ENCODE peak calls at places on chromosomes 2 and 18, in four cellular contexts. K, Z, F and Y are unnamed samples.

GRCh38 chr18:48915621-48916425 is 34.9 kb downstream of the SMAD7 start:
- DNase-seq in K (no peak), Z (no peak), F (no peak), Y (no peak)

GRCh38 chr2:180705122-180705521 is 275.3 kb upstream of the UBE2E3 start:
- DNase-seq in K (no peak), Z (peak), F (no peak), Y (no peak)

GRCh38 chr2:162826901-162827300 is 11.7 kb downstream of the KCNH7 start:
- DNase-seq in K (no peak), Z (no peak), F (no peak), Y (no peak)

GRCh38 chr2:105911425-105911824 is 166.7 kb downstream of the NCK2 start:
- DNase-seq in K (no peak), Z (no peak), F (no peak), Y (no peak)

GRCh38 chr2:23550553-23550952 is 165.6 kb downstream of the KLHL29 start:
- DNase-seq in K (no peak), Z (no peak), F (no peak), Y (no peak)

GRCh38 chr2:239154971-239155805 is 245.6 kb downstream of the HDAC4 start:
- DNase-seq in K (no peak), Z (no peak), F (no peak), Y (no peak)

GRCh38 chr2:1033058-1033457 is 82.4 kb downstream of the SNTG2 start:
- DNase-seq in K (no peak), Z (no peak), F (no peak), Y (no peak)

GRCh38 chr2:121272596-121272995 is 12.4 kb downstream of the TFCP2L1 start:
- DNase-seq in K (no peak), Z (peak), F (no peak), Y (no peak)

GRCh38 chr2:26013668-26014067 is 20.2 kb upstream of the RAB10 start:
- DNase-seq in K (no peak), Z (no peak), F (no peak), Y (no peak)

GRCh38 chr2:121999273-121999672 is 243.8 kb downstream of the TSN start:
- DNase-seq in K (peak), Z (peak), F (no peak), Y (no peak)